ENCODE peak calls at places on chromosomes 11 and 22, in seven cellular contexts. One of them, this sample, is unnamed.

GRCh38 chr11:113114452-113115027 is 153.3 kb downstream of the NCAM1 start:
- DNase-seq in stimulated activated CD8-positive, alpha-beta memory T cell treated with anti-CD3 and anti-CD28 coated beads, Interleukin-7, amount 100 ng/mL, for 1 hour: no peak
- DNase-seq in kidney tubule cell: peak; percentile 54
- DNase-seq in OCI-LY7: peak; percentile 9
- DNase-seq in A172: peak; percentile 35
- DNase-seq in stromal cell of bone marrow: peak; percentile 30
- DNase-seq in amniotic epithelial cell: peak; percentile 63
- DNase-seq in this sample: no peak

GRCh38 chr11:2578006-2578933 is 121.5 kb downstream of the KCNQ1OT1 start:
- DNase-seq in OCI-LY7: no peak
- DNase-seq in amniotic epithelial cell: no peak
- DNase-seq in A172: no peak
- DNase-seq in stromal cell of bone marrow: no peak
- DNase-seq in kidney tubule cell: no peak
- DNase-seq in stimulated activated CD8-positive, alpha-beta memory T cell treated with anti-CD3 and anti-CD28 coated beads, Interleukin-7, amount 100 ng/mL, for 1 hour: no peak
- DNase-seq in this sample: no peak

GRCh38 chr11:17695454-17696441 is 23.6 kb upstream of the MYOD1 start:
- DNase-seq in OCI-LY7: no peak
- DNase-seq in kidney tubule cell: no peak
- DNase-seq in A172: no peak
- DNase-seq in stromal cell of bone marrow: no peak
- DNase-seq in stimulated activated CD8-positive, alpha-beta memory T cell treated with anti-CD3 and anti-CD28 coated beads, Interleukin-7, amount 100 ng/mL, for 1 hour: no peak
- DNase-seq in amniotic epithelial cell: no peak
- DNase-seq in this sample: no peak

GRCh38 chr11:40166892-40167291 is 1292.6 kb downstream of the LRRC4C start:
- DNase-seq in A172: no peak
- DNase-seq in stromal cell of bone marrow: no peak
- DNase-seq in OCI-LY7: no peak
- DNase-seq in stimulated activated CD8-positive, alpha-beta memory T cell treated with anti-CD3 and anti-CD28 coated beads, Interleukin-7, amount 100 ng/mL, for 1 hour: no peak
- DNase-seq in amniotic epithelial cell: no peak
- DNase-seq in kidney tubule cell: peak; percentile 5
- DNase-seq in this sample: no peak

GRCh38 chr22:44943701-44944324 is 66.0 kb downstream of the PHF21B start:
- DNase-seq in A172: no peak
- DNase-seq in stimulated activated CD8-positive, alpha-beta memory T cell treated with anti-CD3 and anti-CD28 coated beads, Interleukin-7, amount 100 ng/mL, for 1 hour: no peak
- DNase-seq in stromal cell of bone marrow: no peak
- DNase-seq in kidney tubule cell: no peak
- DNase-seq in OCI-LY7: no peak
- DNase-seq in amniotic epithelial cell: no peak
- DNase-seq in this sample: no peak

GRCh38 chr22:45599836-45600577 is 71.6 kb upstream of the ATXN10 start:
- DNase-seq in stromal cell of bone marrow: no peak
- DNase-seq in OCI-LY7: no peak
- DNase-seq in amniotic epithelial cell: no peak
- DNase-seq in A172: no peak
- DNase-seq in stimulated activated CD8-positive, alpha-beta memory T cell treated with anti-CD3 and anti-CD28 coated beads, Interleukin-7, amount 100 ng/mL, for 1 hour: no peak
- DNase-seq in kidney tubule cell: no peak
- DNase-seq in this sample: no peak

GRCh38 chr11:17423533-17424310 is 35.3 kb upstream of the KCNJ11 start:
- DNase-seq in amniotic epithelial cell: no peak
- DNase-seq in stimulated activated CD8-positive, alpha-beta memory T cell treated with anti-CD3 and anti-CD28 coated beads, Interleukin-7, amount 100 ng/mL, for 1 hour: no peak
- DNase-seq in kidney tubule cell: peak; percentile 25
- DNase-seq in OCI-LY7: no peak
- DNase-seq in A172: no peak
- DNase-seq in stromal cell of bone marrow: no peak
- DNase-seq in this sample: no peak

GRCh38 chr11:48087974-48088681 is 107.8 kb downstream of the PTPRJ start:
- DNase-seq in kidney tubule cell: no peak
- DNase-seq in amniotic epithelial cell: no peak
- DNase-seq in stromal cell of bone marrow: no peak
- DNase-seq in OCI-LY7: no peak
- DNase-seq in stimulated activated CD8-positive, alpha-beta memory T cell treated with anti-CD3 and anti-CD28 coated beads, Interleukin-7, amount 100 ng/mL, for 1 hour: no peak
- DNase-seq in A172: no peak
- DNase-seq in this sample: no peak

GRCh38 chr11:118610773-118611432 is 3.5 kb downstream of the PHLDB1 start:
- DNase-seq in stimulated activated CD8-positive, alpha-beta memory T cell treated with anti-CD3 and anti-CD28 coated beads, Interleukin-7, amount 100 ng/mL, for 1 hour: peak; percentile 64
- DNase-seq in amniotic epithelial cell: peak; percentile 36
- DNase-seq in stromal cell of bone marrow: no peak
- DNase-seq in OCI-LY7: peak; percentile 71
- DNase-seq in A172: no peak
- DNase-seq in kidney tubule cell: peak; percentile 83
- DNase-seq in this sample: peak; percentile 37

GRCh38 chr11:134466909-134467567 is 55.0 kb upstream of the B3GAT1 start:
- DNase-seq in stimulated activated CD8-positive, alpha-beta memory T cell treated with anti-CD3 and anti-CD28 coated beads, Interleukin-7, amount 100 ng/mL, for 1 hour: no peak
- DNase-seq in stromal cell of bone marrow: no peak
- DNase-seq in OCI-LY7: no peak
- DNase-seq in amniotic epithelial cell: no peak
- DNase-seq in A172: no peak
- DNase-seq in kidney tubule cell: peak; percentile 7
- DNase-seq in this sample: no peak

GRCh38 chr11:33920838-33921613 is 29.1 kb upstream of the LMO2 start:
- DNase-seq in A172: no peak
- DNase-seq in stimulated activated CD8-positive, alpha-beta memory T cell treated with anti-CD3 and anti-CD28 coated beads, Interleukin-7, amount 100 ng/mL, for 1 hour: no peak
- DNase-seq in kidney tubule cell: no peak
- DNase-seq in amniotic epithelial cell: no peak
- DNase-seq in stromal cell of bone marrow: no peak
- DNase-seq in OCI-LY7: peak; percentile 50
- DNase-seq in this sample: no peak

GRCh38 chr11:116595305-116595880 is 177.4 kb downstream of the BUD13 start:
- DNase-seq in kidney tubule cell: no peak
- DNase-seq in stimulated activated CD8-positive, alpha-beta memory T cell treated with anti-CD3 and anti-CD28 coated beads, Interleukin-7, amount 100 ng/mL, for 1 hour: no peak
- DNase-seq in amniotic epithelial cell: no peak
- DNase-seq in A172: no peak
- DNase-seq in stromal cell of bone marrow: no peak
- DNase-seq in OCI-LY7: no peak
- DNase-seq in this sample: no peak

GRCh38 chr11:119683783-119684182 is 45.2 kb downstream of the NECTIN1 start:
- DNase-seq in A172: no peak
- DNase-seq in stimulated activated CD8-positive, alpha-beta memory T cell treated with anti-CD3 and anti-CD28 coated beads, Interleukin-7, amount 100 ng/mL, for 1 hour: no peak
- DNase-seq in amniotic epithelial cell: no peak
- DNase-seq in OCI-LY7: no peak
- DNase-seq in kidney tubule cell: no peak
- DNase-seq in stromal cell of bone marrow: no peak
- DNase-seq in this sample: no peak

GRCh38 chr22:41366323-41367014 is 15.3 kb upstream of the TEF start:
- DNase-seq in kidney tubule cell: no peak
- DNase-seq in amniotic epithelial cell: no peak
- DNase-seq in A172: no peak
- DNase-seq in stromal cell of bone marrow: no peak
- DNase-seq in OCI-LY7: no peak
- DNase-seq in stimulated activated CD8-positive, alpha-beta memory T cell treated with anti-CD3 and anti-CD28 coated beads, Interleukin-7, amount 100 ng/mL, for 1 hour: no peak
- DNase-seq in this sample: no peak

GRCh38 chr11:77121876-77122575 is 6.0 kb upstream of the MYO7A start:
- DNase-seq in stromal cell of bone marrow: no peak
- DNase-seq in OCI-LY7: no peak
- DNase-seq in kidney tubule cell: no peak
- DNase-seq in amniotic epithelial cell: no peak
- DNase-seq in A172: no peak
- DNase-seq in stimulated activated CD8-positive, alpha-beta memory T cell treated with anti-CD3 and anti-CD28 coated beads, Interleukin-7, amount 100 ng/mL, for 1 hour: no peak
- DNase-seq in this sample: no peak

GRCh38 chr11:70552167-70552435 is 153.8 kb downstream of the CTTN start:
- DNase-seq in amniotic epithelial cell: no peak
- DNase-seq in OCI-LY7: no peak
- DNase-seq in stromal cell of bone marrow: no peak
- DNase-seq in A172: no peak
- DNase-seq in stimulated activated CD8-positive, alpha-beta memory T cell treated with anti-CD3 and anti-CD28 coated beads, Interleukin-7, amount 100 ng/mL, for 1 hour: no peak
- DNase-seq in kidney tubule cell: no peak
- DNase-seq in this sample: no peak

GRCh38 chr11:33168605-33169240 is 7.4 kb upstream of the CSTF3 start:
- DNase-seq in amniotic epithelial cell: peak; percentile 81
- DNase-seq in stromal cell of bone marrow: no peak
- DNase-seq in A172: no peak
- DNase-seq in stimulated activated CD8-positive, alpha-beta memory T cell treated with anti-CD3 and anti-CD28 coated beads, Interleukin-7, amount 100 ng/mL, for 1 hour: no peak
- DNase-seq in kidney tubule cell: no peak
- DNase-seq in OCI-LY7: no peak
- DNase-seq in this sample: no peak

GRCh38 chr11:12219732-12220131 is 109.3 kb downstream of the MICAL2 start:
- DNase-seq in stromal cell of bone marrow: no peak
- DNase-seq in amniotic epithelial cell: peak; percentile 67
- DNase-seq in stimulated activated CD8-positive, alpha-beta memory T cell treated with anti-CD3 and anti-CD28 coated beads, Interleukin-7, amount 100 ng/mL, for 1 hour: no peak
- DNase-seq in A172: peak; percentile 77
- DNase-seq in OCI-LY7: no peak
- DNase-seq in kidney tubule cell: no peak
- DNase-seq in this sample: no peak

GRCh38 chr11:77003954-77004353 is 30.2 kb upstream of the B3GNT6 start:
- DNase-seq in amniotic epithelial cell: peak; percentile 13
- DNase-seq in stimulated activated CD8-positive, alpha-beta memory T cell treated with anti-CD3 and anti-CD28 coated beads, Interleukin-7, amount 100 ng/mL, for 1 hour: no peak
- DNase-seq in stromal cell of bone marrow: no peak
- DNase-seq in OCI-LY7: no peak
- DNase-seq in kidney tubule cell: peak; percentile 55
- DNase-seq in A172: no peak
- DNase-seq in this sample: no peak

GRCh38 chr22:27405672-27406388 is 395.7 kb downstream of the MN1 start:
- DNase-seq in stromal cell of bone marrow: no peak
- DNase-seq in kidney tubule cell: peak; percentile 49
- DNase-seq in OCI-LY7: peak; percentile 46
- DNase-seq in A172: peak; percentile 20
- DNase-seq in stimulated activated CD8-positive, alpha-beta memory T cell treated with anti-CD3 and anti-CD28 coated beads, Interleukin-7, amount 100 ng/mL, for 1 hour: no peak
- DNase-seq in amniotic epithelial cell: peak; percentile 44
- DNase-seq in this sample: no peak

GRCh38 chr22:27637604-27638003 is 164.0 kb downstream of the MN1 start:
- DNase-seq in OCI-LY7: no peak
- DNase-seq in amniotic epithelial cell: no peak
- DNase-seq in kidney tubule cell: peak; percentile 26
- DNase-seq in A172: no peak
- DNase-seq in stromal cell of bone marrow: no peak
- DNase-seq in stimulated activated CD8-positive, alpha-beta memory T cell treated with anti-CD3 and anti-CD28 coated beads, Interleukin-7, amount 100 ng/mL, for 1 hour: no peak
- DNase-seq in this sample: no peak

GRCh38 chr11:84498016-84498415 is 1129.1 kb downstream of the DLG2 start:
- DNase-seq in stromal cell of bone marrow: peak; percentile 86
- DNase-seq in stimulated activated CD8-positive, alpha-beta memory T cell treated with anti-CD3 and anti-CD28 coated beads, Interleukin-7, amount 100 ng/mL, for 1 hour: no peak
- DNase-seq in A172: peak; percentile 41
- DNase-seq in OCI-LY7: no peak
- DNase-seq in kidney tubule cell: peak; percentile 61
- DNase-seq in amniotic epithelial cell: peak; percentile 42
- DNase-seq in this sample: no peak